ENCODE peak calls at places on chromosomes 11 and 22, in six cellular contexts. Y is pancreas; B is aorta; S is SK-N-SH; C is CD8-positive, alpha-beta memory T cell; X is lower lobe of right lung. F is an unnamed sample. For H3K4me1, the result is how much of the 10 kb centered on the place peaks cover.

GRCh38 chr11:10394229-10395100 is 60.6 kb upstream of the AMPD3 start:
- DNase-seq in Y (peak), B (no peak), S (peak), C (no peak), X (no peak), F (no peak)

GRCh38 chr11:3221408-3222002 is 2.9 kb upstream of the MRGPRG start:
- DNase-seq in Y (no peak), B (peak), S (peak), C (no peak), X (no peak), F (no peak)

GRCh38 chr11:64489831-64490441 is 101.1 kb upstream of the SLC22A12 start:
- DNase-seq in Y (peak), B (peak), S (peak), C (no peak), X (peak), F (peak)

GRCh38 chr11:124900464-124900863 is 2.8 kb upstream of the ROBO4 start:
- DNase-seq in Y (no peak), B (no peak), S (peak), C (no peak), X (no peak), F (no peak)

GRCh38 chr11:82828472-82828871 is 71.8 kb downstream of the PRCP start:
- DNase-seq in Y (no peak), B (no peak), S (no peak), C (no peak), X (no peak), F (no peak)

GRCh38 chr22:19287076-19287724 is 4.3 kb downstream of the CLTCL1 start:
- DNase-seq in Y (no peak), B (no peak), S (no peak), C (no peak), X (no peak), F (no peak)

GRCh38 chr22:32619614-32620426 is 145.2 kb downstream of the FBXO7 start:
- DNase-seq in Y (no peak), B (peak), S (no peak), C (no peak), X (no peak), F (peak)

GRCh38 chr11:66080055-66080817 is 10.2 kb downstream of the PACS1 start:
- DNase-seq in Y (no peak), B (peak), S (no peak), C (peak), X (no peak), F (peak)

GRCh38 chr11:77819921-77820564 is 479 bp downstream of the RSF1 start:
- DNase-seq in Y (peak), B (peak), S (peak), C (peak), X (peak), F (peak)

GRCh38 chr22:27952091-27952490 is 33.0 kb upstream of the PITPNB start:
- DNase-seq in Y (no peak), B (no peak), S (no peak), C (no peak), X (no peak), F (no peak)

GRCh38 chr22:27952779-27953178 is 33.7 kb upstream of the PITPNB start:
- DNase-seq in Y (no peak), B (no peak), S (no peak), C (no peak), X (no peak), F (no peak)

GRCh38 chr22:27948569-27948968 is 29.5 kb upstream of the PITPNB start:
- DNase-seq in Y (no peak), B (no peak), S (no peak), C (no peak), X (no peak), F (no peak)

GRCh38 chr22:27949421-27949820 is 30.4 kb upstream of the PITPNB start:
- DNase-seq in Y (no peak), B (no peak), S (no peak), C (no peak), X (no peak), F (no peak)

GRCh38 chr22:27947461-27947860 is 28.4 kb upstream of the PITPNB start:
- DNase-seq in Y (no peak), B (no peak), S (no peak), C (no peak), X (no peak), F (no peak)
- H3K4me1 ChIP-seq in Y (under half), B (under half), S (under half), C (under half), X (under half), F (under half)

GRCh38 chr11:708511-708910 is 2.5 kb downstream of the EPS8L2 start:
- DNase-seq in Y (peak), B (no peak), S (peak), C (no peak), X (no peak), F (no peak)

GRCh38 chr11:707817-708420 is 1.9 kb downstream of the EPS8L2 start:
- DNase-seq in Y (peak), B (no peak), S (peak), C (no peak), X (peak), F (no peak)

GRCh38 chr11:705646-706438 is at the start of gene EPS8L2:
- DNase-seq in Y (peak), B (peak), S (peak), C (no peak), X (peak), F (peak)

GRCh38 chr11:706439-706956 is 467 bp downstream of the EPS8L2 start:
- DNase-seq in Y (peak), B (peak), S (no peak), C (no peak), X (peak), F (no peak)

GRCh38 chr11:706957-707816 is 1.2 kb downstream of the EPS8L2 start:
- DNase-seq in Y (peak), B (peak), S (peak), C (no peak), X (peak), F (peak)
- H3K4me3 ChIP-seq in Y (peak), B (peak), S (no peak), C (no peak), X (peak), F (peak)

GRCh38 chr11:111097191-111097590 is 148.3 kb upstream of the POU2AF2 start:
- DNase-seq in Y (peak), B (peak), S (no peak), C (no peak), X (peak), F (peak)
- H3K4me1 ChIP-seq in Y (under half), B (under half), S (under half), C (under half), X (under half), F (under half)

GRCh38 chr11:17720796-17721171 is 1.4 kb downstream of the MYOD1 start:
- DNase-seq in Y (no peak), B (no peak), S (peak), C (peak), X (no peak), F (no peak)

GRCh38 chr11:17719940-17720795 is 797 bp downstream of the MYOD1 start:
- DNase-seq in Y (no peak), B (no peak), S (peak), C (peak), X (no peak), F (no peak)

GRCh38 chr11:17722000-17722643 is 2.8 kb downstream of the MYOD1 start:
- DNase-seq in Y (no peak), B (no peak), S (peak), C (no peak), X (no peak), F (no peak)

GRCh38 chr11:17719028-17719939 is at the start of gene MYOD1:
- DNase-seq in Y (no peak), B (no peak), S (peak), C (peak), X (no peak), F (no peak)

DNA sequence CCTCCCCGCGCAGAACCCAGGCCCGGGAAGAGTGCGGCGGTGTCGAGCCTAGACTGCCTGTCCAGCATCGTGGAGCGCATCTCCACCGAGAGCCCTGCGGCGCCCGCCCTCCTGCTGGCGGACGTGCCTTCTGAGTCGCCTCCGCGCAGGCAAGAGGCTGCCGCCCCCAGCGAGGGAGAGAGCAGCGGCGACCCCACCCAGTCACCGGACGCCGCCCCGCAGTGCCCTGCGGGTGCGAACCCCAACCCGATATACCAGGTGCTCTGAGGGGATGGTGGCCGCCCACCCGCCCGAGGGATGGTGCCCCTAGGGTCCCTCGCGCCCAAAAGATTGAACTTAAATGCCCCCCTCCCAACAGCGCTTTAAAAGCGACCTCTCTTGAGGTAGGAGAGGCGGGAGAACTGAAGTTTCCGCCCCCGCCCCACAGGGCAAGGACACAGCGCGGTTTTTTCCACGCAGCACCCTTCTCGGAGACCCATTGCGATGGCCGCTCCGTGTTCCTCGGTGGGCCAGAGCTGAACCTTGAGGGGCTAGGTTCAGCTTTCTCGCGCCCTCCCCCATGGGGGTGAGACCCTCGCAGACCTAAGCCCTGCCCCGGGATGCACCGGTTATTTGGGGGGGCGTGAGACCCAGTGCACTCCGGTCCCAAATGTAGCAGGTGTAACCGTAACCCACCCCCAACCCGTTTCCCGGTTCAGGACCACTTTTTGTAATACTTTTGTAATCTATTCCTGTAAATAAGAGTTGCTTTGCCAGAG is 2.0 kb downstream of the MYOD1 start:
- DNase-seq in Y (no peak), B (no peak), S (peak), C (peak), X (no peak), F (no peak)
- H3K4me3 ChIP-seq in Y (no peak), B (no peak), S (no peak), C (no peak), X (no peak), F (no peak)

DNA sequence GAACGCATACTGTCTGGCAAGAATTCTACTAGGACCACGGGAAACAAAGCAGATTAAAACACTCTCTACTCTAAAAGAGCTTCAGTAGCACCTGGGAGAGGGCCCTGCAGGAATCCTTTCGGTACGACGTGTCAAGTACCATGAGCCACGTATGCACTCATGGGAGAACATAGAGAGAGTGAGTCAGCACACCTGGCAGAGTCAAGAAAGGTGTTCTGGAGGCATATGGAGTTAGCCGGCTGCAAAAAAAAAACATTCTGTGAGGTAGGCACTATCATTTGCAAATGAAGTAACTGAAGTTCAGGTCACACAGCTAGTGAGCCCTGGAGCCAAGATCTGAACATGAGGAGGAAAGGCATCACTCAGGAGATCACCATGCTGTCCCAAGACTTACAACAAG is 71.1 kb upstream of the BID start:
- DNase-seq in Y (no peak), B (no peak), S (no peak), C (no peak), X (no peak), F (no peak)
- H3K4me1 ChIP-seq in Y (under half), B (under half), S (under half), C (under half), X (under half), F (under half)

DNA sequence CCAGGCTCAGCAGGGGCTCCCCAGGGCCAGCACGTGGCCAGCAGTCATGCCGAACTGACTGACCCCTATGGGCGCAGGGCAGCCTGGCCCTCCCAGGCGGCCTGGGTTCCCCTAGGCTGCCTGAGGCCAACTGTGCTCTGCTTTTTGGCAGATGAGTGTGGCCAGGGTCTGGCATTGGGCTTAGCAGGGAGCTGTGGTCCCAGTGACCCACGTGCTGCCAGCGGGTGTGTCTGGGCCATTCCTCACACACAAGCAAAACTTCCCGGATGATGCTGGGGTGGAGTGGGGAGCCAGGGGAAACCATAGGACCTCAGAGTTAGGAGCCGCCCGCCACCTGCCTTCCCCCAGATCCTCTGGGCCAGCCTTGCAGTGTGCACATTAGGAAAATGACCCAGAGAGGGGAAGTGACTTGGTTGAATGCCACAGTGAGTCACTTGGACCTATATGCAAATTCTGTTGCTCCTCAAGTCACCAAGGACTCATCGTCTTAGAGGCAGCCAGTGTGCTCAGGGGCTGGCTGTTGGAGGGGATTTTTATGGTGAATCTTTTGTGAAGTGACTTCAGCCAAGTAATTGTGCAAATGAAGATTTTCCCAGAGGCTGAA is 6.6 kb downstream of the ADORA2A start:
- DNase-seq in Y (no peak), B (no peak), S (peak), C (no peak), X (no peak), F (no peak)
- H3K4me3 ChIP-seq in Y (no peak), B (no peak), S (no peak), C (peak), X (no peak), F (no peak)

GRCh38 chr11:61968758-61969390 is 1.4 kb upstream of the FTH1 start:
- DNase-seq in Y (no peak), B (peak), S (no peak), C (no peak), X (no peak), F (peak)
- H3K4me1 ChIP-seq in Y (under half), B (under half), S (half or more), C (under half), X (half or more), F (under half)

DNA sequence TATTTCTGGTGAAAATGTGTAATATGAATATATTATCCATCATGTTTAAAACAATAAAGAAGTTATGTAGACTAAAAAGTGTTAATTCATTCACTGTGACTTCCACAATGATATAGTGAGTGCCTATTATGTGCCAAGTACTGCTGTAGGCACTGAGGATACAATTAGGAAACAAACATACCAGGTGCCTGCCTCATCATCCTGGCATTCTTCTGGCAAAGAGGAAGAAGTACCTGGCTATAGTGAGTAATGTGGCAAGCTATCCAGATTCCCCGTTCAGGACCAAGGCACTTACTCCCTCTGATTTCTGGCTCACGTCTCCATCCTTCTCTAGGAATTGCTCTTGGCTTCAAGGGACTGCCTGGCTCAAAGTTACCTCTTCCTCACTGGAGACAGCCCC is 77.5 kb upstream of the CLMP start:
- DNase-seq in Y (no peak), B (no peak), S (no peak), C (no peak), X (no peak), F (no peak)
- H3K4me3 ChIP-seq in Y (no peak), B (no peak), S (no peak), C (no peak), X (no peak), F (no peak)

GRCh38 chr11:61902313-61902712 is 11.0 kb upstream of the FADS3 start:
- DNase-seq in Y (no peak), B (no peak), S (no peak), C (no peak), X (no peak), F (no peak)

GRCh38 chr11:61899146-61899841 is 7.9 kb upstream of the FADS3 start:
- DNase-seq in Y (peak), B (peak), S (peak), C (peak), X (peak), F (peak)

GRCh38 chr11:61903845-61904244 is 12.5 kb upstream of the FADS3 start:
- DNase-seq in Y (no peak), B (no peak), S (no peak), C (no peak), X (no peak), F (no peak)

GRCh38 chr11:61900251-61900650 is 8.9 kb upstream of the FADS3 start:
- DNase-seq in Y (no peak), B (no peak), S (no peak), C (no peak), X (no peak), F (no peak)

DNA sequence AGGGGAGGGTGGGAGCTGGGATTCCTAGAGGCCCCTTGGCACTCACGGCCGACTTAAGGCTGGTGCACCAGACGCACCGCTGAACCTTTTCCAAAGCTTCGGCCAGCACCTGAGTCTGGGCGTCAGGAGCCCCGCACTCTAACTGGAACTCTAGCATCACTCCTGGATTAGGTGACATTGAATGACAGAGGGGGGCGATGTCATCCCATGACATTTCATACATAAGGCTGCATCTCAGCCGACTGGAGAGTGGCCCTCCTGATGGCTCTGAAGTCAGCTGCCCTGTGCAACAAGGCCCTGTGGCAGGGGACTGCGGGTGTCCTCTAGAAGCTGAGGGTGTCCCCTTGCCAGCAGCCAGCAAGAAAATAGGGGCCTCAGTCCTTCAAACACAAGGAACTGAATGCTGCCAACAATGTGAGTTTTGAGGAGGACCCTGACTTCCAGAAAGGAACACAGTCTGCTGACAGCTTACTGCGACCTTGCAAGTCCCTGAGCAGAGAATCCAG is 10.1 kb upstream of the FADS3 start:
- DNase-seq in Y (no peak), B (no peak), S (no peak), C (no peak), X (no peak), F (no peak)
- H3K4me1 ChIP-seq in Y (under half), B (under half), S (under half), C (under half), X (under half), F (under half)

F was measured in right lobe of liver.